ENCODE peak calls at places on chromosomes 3 and 15, in eight cellular contexts. X is HepG2, Z is WTC11, B is fibroblast of pulmonary artery, A is gastrocnemius medialis, D is HL-60, I is HFFc6, S is endothelial cell of umbilical vein. P is an unnamed sample.

GRCh38 chr3:49164983-49165720 is 979 bp downstream of the CCDC71 start:
- DNase-seq in X (no peak), Z (no peak), B (no peak), A (no peak), D (no peak), I (no peak), S (no peak), P (no peak)

GRCh38 chr3:60064210-60065178 is 1014.7 kb upstream of the CFAP20DC start:
- DNase-seq in X (no peak), Z (no peak), B (peak; percentile 4), A (no peak), D (no peak), I (no peak), S (no peak), P (no peak)

GRCh38 chr3:55191911-55192787 is 264.3 kb upstream of the LRTM1 start:
- DNase-seq in X (no peak), Z (no peak), B (peak; percentile 83), A (no peak), D (no peak), I (peak; percentile 98), S (no peak), P (no peak)

GRCh38 chr3:4233488-4233887 is 69.7 kb upstream of the SETMAR start:
- DNase-seq in X (no peak), Z (no peak), B (no peak), A (no peak), D (no peak), I (no peak), S (no peak), P (no peak)

GRCh38 chr3:178434206-178434805 is 101.9 kb upstream of the KCNMB2 start:
- DNase-seq in X (no peak), Z (no peak), B (peak; percentile 19), A (no peak), D (no peak), I (no peak), S (peak; percentile 22), P (no peak)

GRCh38 chr3:48432411-48433371 is 2.8 kb upstream of the PLXNB1 start:
- DNase-seq in X (no peak), Z (peak; percentile 75), B (no peak), A (no peak), D (no peak), I (no peak), S (no peak), P (no peak)

GRCh38 chr3:169299129-169299528 is 364.4 kb downstream of the MECOM start:
- DNase-seq in X (no peak), Z (no peak), B (no peak), A (no peak), D (no peak), I (no peak), S (no peak), P (no peak)

GRCh38 chr3:116392291-116392690 is 53.0 kb downstream of the LSAMP start:
- DNase-seq in X (no peak), Z (no peak), B (no peak), A (no peak), D (no peak), I (no peak), S (no peak), P (no peak)

GRCh38 chr15:73575636-73576247 is 57.4 kb downstream of the NPTN start:
- DNase-seq in X (no peak), Z (no peak), B (peak; percentile 66), A (peak; percentile 64), D (no peak), I (no peak), S (peak; percentile 7), P (peak; percentile 74)

GRCh38 chr3:49656541-49657112 is 17.5 kb upstream of the APEH start:
- DNase-seq in X (no peak), Z (no peak), B (peak; percentile 14), A (no peak), D (peak; percentile 75), I (no peak), S (no peak), P (no peak)

GRCh38 chr15:51714911-51715310 is 22.5 kb downstream of the LYSMD2 start:
- DNase-seq in X (no peak), Z (no peak), B (no peak), A (no peak), D (no peak), I (no peak), S (no peak), P (no peak)

GRCh38 chr15:51718199-51718598 is 19.3 kb downstream of the LYSMD2 start:
- DNase-seq in X (no peak), Z (no peak), B (no peak), A (no peak), D (no peak), I (no peak), S (no peak), P (no peak)

GRCh38 chr3:80010021-80010420 is 242.2 kb upstream of the ROBO1 start:
- DNase-seq in X (no peak), Z (no peak), B (no peak), A (no peak), D (no peak), I (no peak), S (no peak), P (no peak)

GRCh38 chr3:11915621-11916417 is 69.1 kb upstream of the TAMM41 start:
- DNase-seq in X (no peak), Z (no peak), B (no peak), A (no peak), D (no peak), I (no peak), S (no peak), P (no peak)

GRCh38 chr3:139978966-139979365 is 44.0 kb downstream of the CLSTN2 start:
- DNase-seq in X (no peak), Z (no peak), B (no peak), A (no peak), D (no peak), I (no peak), S (no peak), P (no peak)

GRCh38 chr3:139979991-139980390 is 45.0 kb downstream of the CLSTN2 start:
- DNase-seq in X (no peak), Z (no peak), B (no peak), A (no peak), D (no peak), I (no peak), S (no peak), P (no peak)

GRCh38 chr3:139982404-139982803 is 47.4 kb downstream of the CLSTN2 start:
- DNase-seq in X (no peak), Z (no peak), B (no peak), A (no peak), D (no peak), I (no peak), S (no peak), P (no peak)
- TF ChIP-seq CTCF in X (no peak), Z (no peak), B (no peak), A (no peak), D (no peak), I (peak; percentile 8), S (no peak), P (peak; percentile 20)

GRCh38 chr3:119175869-119176756 is 2.7 kb downstream of the UPK1B start:
- DNase-seq in X (no peak), Z (no peak), B (peak; percentile 54), A (no peak), D (no peak), I (no peak), S (no peak), P (no peak)
- TF ChIP-seq CTCF in X (no peak), Z (no peak), B (no peak), A (no peak), D (no peak), I (no peak), S (no peak), P (no peak)

DNA sequence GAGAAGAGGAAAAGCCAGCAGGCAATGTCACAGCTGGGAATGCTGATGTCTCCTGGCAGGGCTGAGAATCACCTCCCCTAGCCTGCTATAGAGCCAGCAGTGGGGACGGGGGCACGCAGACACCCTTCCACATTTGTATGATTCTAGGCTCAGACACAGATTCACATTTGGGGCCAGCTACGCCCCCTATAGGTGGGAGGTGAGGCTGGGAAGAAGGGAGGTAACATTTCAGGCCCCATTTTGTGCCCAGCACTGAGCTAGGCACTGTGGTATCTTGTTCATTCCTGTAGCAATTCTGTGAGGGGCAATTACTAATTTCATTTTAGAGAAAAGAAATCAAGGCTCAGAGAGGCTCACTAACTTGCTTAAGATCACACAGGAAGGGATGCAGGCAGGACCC is 15.9 kb upstream of the ACAD9 start:
- DNase-seq in X (no peak), Z (no peak), B (no peak), A (no peak), D (no peak), I (no peak), S (no peak), P (no peak)
- TF ChIP-seq CTCF in X (peak; percentile 37), Z (peak; percentile 59), B (peak; percentile 25), A (peak; percentile 15), D (no peak), I (peak; percentile 70), S (peak; percentile 15), P (peak; percentile 12)

GRCh38 chr3:18127181-18127863 is 297.8 kb downstream of the SATB1 start:
- DNase-seq in X (no peak), Z (no peak), B (no peak), A (no peak), D (no peak), I (no peak), S (no peak), P (no peak)
- TF ChIP-seq CTCF in X (no peak), Z (no peak), B (no peak), A (no peak), D (no peak), I (no peak), S (no peak), P (no peak)

GRCh38 chr15:48086582-48086981 is 34.2 kb upstream of the SLC24A5 start:
- DNase-seq in X (no peak), Z (no peak), B (no peak), A (no peak), D (no peak), I (no peak), S (no peak), P (no peak)
- TF ChIP-seq CTCF in X (no peak), Z (no peak), B (no peak), A (no peak), D (no peak), I (no peak), S (no peak), P (no peak)

GRCh38 chr3:83946554-83946953 is 1012.2 kb upstream of the CADM2 start:
- DNase-seq in X (no peak), Z (no peak), B (no peak), A (no peak), D (no peak), I (no peak), S (no peak), P (no peak)
- TF ChIP-seq CTCF in X (no peak), Z (no peak), B (no peak), A (no peak), D (no peak), I (no peak), S (no peak), P (peak; percentile 22)

P was measured in heart left ventricle.